ENCODE peak calls at places on chromosomes 13 and 19, in ten cellular contexts. One of them, this sample, is unnamed.

GRCh38 chr19:2139385-2140192 is 11.8 kb downstream of the AP3D1 start:
- DNase-seq in testis: no peak
- DNase-seq in IMR-90: no peak
- DNase-seq in psoas muscle: no peak
- DNase-seq in PC-9: no peak
- DNase-seq in A549: no peak
- DNase-seq in lower lobe of right lung: no peak
- DNase-seq in mesenchymal stem cell: no peak
- DNase-seq in pancreas: no peak
- DNase-seq in fibroblast of lung: no peak
- DNase-seq in this sample: no peak

GRCh38 chr13:57409656-57410055 is 221.9 kb upstream of the PCDH17 start:
- DNase-seq in testis: no peak
- DNase-seq in IMR-90: no peak
- DNase-seq in psoas muscle: no peak
- DNase-seq in PC-9: no peak
- DNase-seq in A549: no peak
- DNase-seq in lower lobe of right lung: no peak
- DNase-seq in mesenchymal stem cell: no peak
- DNase-seq in pancreas: no peak
- DNase-seq in fibroblast of lung: no peak
- DNase-seq in this sample: no peak

GRCh38 chr13:19665427-19665859 is 32.0 kb downstream of the MPHOSPH8 start:
- DNase-seq in testis: no peak
- DNase-seq in IMR-90: no peak
- DNase-seq in psoas muscle: no peak
- DNase-seq in PC-9: no peak
- DNase-seq in A549: no peak
- DNase-seq in lower lobe of right lung: no peak
- DNase-seq in mesenchymal stem cell: no peak
- DNase-seq in pancreas: no peak
- DNase-seq in fibroblast of lung: no peak
- DNase-seq in this sample: no peak

GRCh38 chr19:33905937-33906577 is 109.4 kb downstream of the KCTD15 start:
- DNase-seq in testis: peak; percentile 31
- DNase-seq in IMR-90: no peak
- DNase-seq in psoas muscle: peak; percentile 73
- DNase-seq in PC-9: peak; percentile 53
- DNase-seq in A549: peak; percentile 52
- DNase-seq in lower lobe of right lung: peak; percentile 84
- DNase-seq in mesenchymal stem cell: no peak
- DNase-seq in pancreas: peak; percentile 88
- DNase-seq in fibroblast of lung: peak; percentile 11
- DNase-seq in this sample: peak; percentile 62

GRCh38 chr13:42747399-42747873 is 33.9 kb upstream of the FAM216B start:
- DNase-seq in testis: no peak
- DNase-seq in IMR-90: peak; percentile 99
- DNase-seq in psoas muscle: no peak
- DNase-seq in PC-9: peak; percentile 56
- DNase-seq in A549: no peak
- DNase-seq in lower lobe of right lung: no peak
- DNase-seq in mesenchymal stem cell: peak; percentile 100
- DNase-seq in pancreas: no peak
- DNase-seq in fibroblast of lung: peak; percentile 96
- DNase-seq in this sample: no peak

GRCh38 chr19:41928754-41929535 is 696 bp upstream of the ERFL start:
- DNase-seq in testis: no peak
- DNase-seq in IMR-90: no peak
- DNase-seq in psoas muscle: no peak
- DNase-seq in PC-9: no peak
- DNase-seq in A549: no peak
- DNase-seq in lower lobe of right lung: no peak
- DNase-seq in mesenchymal stem cell: no peak
- DNase-seq in pancreas: no peak
- DNase-seq in fibroblast of lung: no peak
- DNase-seq in this sample: no peak

GRCh38 chr13:94323746-94324408 is 155.6 kb downstream of the DCT start:
- DNase-seq in testis: no peak
- DNase-seq in IMR-90: no peak
- DNase-seq in psoas muscle: no peak
- DNase-seq in PC-9: no peak
- DNase-seq in A549: no peak
- DNase-seq in lower lobe of right lung: no peak
- DNase-seq in mesenchymal stem cell: no peak
- DNase-seq in pancreas: no peak
- DNase-seq in fibroblast of lung: no peak
- DNase-seq in this sample: no peak

GRCh38 chr13:74280795-74281490 is 146.7 kb upstream of the KLF12 start:
- DNase-seq in testis: no peak
- DNase-seq in IMR-90: peak; percentile 34
- DNase-seq in psoas muscle: no peak
- DNase-seq in PC-9: no peak
- DNase-seq in A549: no peak
- DNase-seq in lower lobe of right lung: no peak
- DNase-seq in mesenchymal stem cell: no peak
- DNase-seq in pancreas: no peak
- DNase-seq in fibroblast of lung: peak; percentile 75
- DNase-seq in this sample: no peak

GRCh38 chr19:3367572-3368440 is 1.4 kb downstream of the NFIC start:
- DNase-seq in testis: no peak
- DNase-seq in IMR-90: no peak
- DNase-seq in psoas muscle: peak; percentile 59
- DNase-seq in PC-9: no peak
- DNase-seq in A549: no peak
- DNase-seq in lower lobe of right lung: no peak
- DNase-seq in mesenchymal stem cell: peak; percentile 56
- DNase-seq in pancreas: no peak
- DNase-seq in fibroblast of lung: no peak
- DNase-seq in this sample: peak; percentile 43

GRCh38 chr13:33125821-33126570 is 109.8 kb downstream of the KL start:
- DNase-seq in testis: peak; percentile 82
- DNase-seq in IMR-90: peak; percentile 97
- DNase-seq in psoas muscle: peak; percentile 80
- DNase-seq in PC-9: peak; percentile 73
- DNase-seq in A549: peak; percentile 76
- DNase-seq in lower lobe of right lung: no peak
- DNase-seq in mesenchymal stem cell: peak; percentile 94
- DNase-seq in pancreas: peak; percentile 46
- DNase-seq in fibroblast of lung: peak; percentile 97
- DNase-seq in this sample: no peak

GRCh38 chr19:16227837-16228636 is 30.3 kb downstream of the AP1M1 start:
- DNase-seq in testis: no peak
- DNase-seq in IMR-90: no peak
- DNase-seq in psoas muscle: peak; percentile 46
- DNase-seq in PC-9: no peak
- DNase-seq in A549: no peak
- DNase-seq in lower lobe of right lung: no peak
- DNase-seq in mesenchymal stem cell: no peak
- DNase-seq in pancreas: no peak
- DNase-seq in fibroblast of lung: no peak
- DNase-seq in this sample: no peak

GRCh38 chr13:99960663-99961440 is 10.7 kb downstream of the ZIC5 start:
- DNase-seq in testis: no peak
- DNase-seq in IMR-90: no peak
- DNase-seq in psoas muscle: no peak
- DNase-seq in PC-9: no peak
- DNase-seq in A549: no peak
- DNase-seq in lower lobe of right lung: no peak
- DNase-seq in mesenchymal stem cell: no peak
- DNase-seq in pancreas: no peak
- DNase-seq in fibroblast of lung: no peak
- DNase-seq in this sample: no peak

GRCh38 chr19:7989071-7989575 is 16.3 kb downstream of the ELAVL1 start:
- DNase-seq in testis: no peak
- DNase-seq in IMR-90: no peak
- DNase-seq in psoas muscle: no peak
- DNase-seq in PC-9: peak; percentile 37
- DNase-seq in A549: no peak
- DNase-seq in lower lobe of right lung: no peak
- DNase-seq in mesenchymal stem cell: no peak
- DNase-seq in pancreas: no peak
- DNase-seq in fibroblast of lung: peak; percentile 69
- DNase-seq in this sample: peak; percentile 27

GRCh38 chr19:23101241-23101640 is 15.6 kb upstream of the ZNF730 start:
- DNase-seq in testis: no peak
- DNase-seq in IMR-90: no peak
- DNase-seq in psoas muscle: no peak
- DNase-seq in PC-9: no peak
- DNase-seq in A549: no peak
- DNase-seq in lower lobe of right lung: no peak
- DNase-seq in mesenchymal stem cell: no peak
- DNase-seq in pancreas: no peak
- DNase-seq in fibroblast of lung: peak; percentile 26
- DNase-seq in this sample: no peak

DNA sequence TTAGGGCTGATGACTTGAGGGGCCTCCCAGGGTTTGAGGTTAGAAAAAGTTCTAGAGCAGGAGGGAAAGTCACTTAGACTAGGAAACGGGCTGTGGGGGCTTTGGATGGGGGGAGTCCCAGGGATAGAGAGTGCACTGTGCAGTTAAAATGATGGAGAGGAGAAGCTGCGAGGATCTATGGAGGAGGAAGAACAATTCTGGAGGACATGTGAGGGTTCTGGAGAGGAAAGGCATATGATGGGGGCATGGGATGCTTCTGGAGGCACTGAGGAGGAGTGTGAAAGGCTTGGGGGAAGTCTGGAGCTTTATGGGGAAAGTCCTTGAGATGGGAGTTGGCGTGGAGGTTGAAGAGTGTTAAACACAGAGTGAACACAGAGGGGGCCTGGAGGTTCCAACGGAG is 2.2 kb downstream of the KCNC3 start:
- DNase-seq in testis: no peak
- DNase-seq in IMR-90: no peak
- DNase-seq in psoas muscle: no peak
- DNase-seq in PC-9: no peak
- DNase-seq in A549: no peak
- DNase-seq in lower lobe of right lung: no peak
- DNase-seq in mesenchymal stem cell: no peak
- DNase-seq in pancreas: no peak
- DNase-seq in fibroblast of lung: no peak
- DNase-seq in this sample: no peak
- H3K4me3 ChIP-seq in testis: no peak overlapping the region
- H3K4me3 ChIP-seq in IMR-90: no peak overlapping the region
- H3K4me3 ChIP-seq in psoas muscle: no peak overlapping the region
- H3K4me3 ChIP-seq in PC-9: no peak overlapping the region
- H3K4me3 ChIP-seq in A549: no peak overlapping the region
- H3K4me3 ChIP-seq in lower lobe of right lung: no peak overlapping the region
- H3K4me3 ChIP-seq in mesenchymal stem cell: no peak overlapping the region
- H3K4me3 ChIP-seq in pancreas: no peak overlapping the region
- H3K4me3 ChIP-seq in fibroblast of lung: no peak overlapping the region
- H3K4me3 ChIP-seq in this sample: no peak overlapping the region

GRCh38 chr19:58248886-58249285 is 20.2 kb downstream of the ZNF544 start:
- DNase-seq in testis: no peak
- DNase-seq in IMR-90: no peak
- DNase-seq in psoas muscle: no peak
- DNase-seq in PC-9: no peak
- DNase-seq in A549: no peak
- DNase-seq in lower lobe of right lung: no peak
- DNase-seq in mesenchymal stem cell: no peak
- DNase-seq in pancreas: no peak
- DNase-seq in fibroblast of lung: no peak
- DNase-seq in this sample: no peak
- H3K9me3 ChIP-seq in testis: no peaks in the 10 kb centered on the region
- H3K9me3 ChIP-seq in IMR-90: peaks cover 87% of the 10 kb centered on the region
- H3K9me3 ChIP-seq in psoas muscle: peaks cover 99% of the 10 kb centered on the region
- H3K9me3 ChIP-seq in PC-9: peaks cover 27% of the 10 kb centered on the region
- H3K9me3 ChIP-seq in A549: peaks cover 99% of the 10 kb centered on the region
- H3K9me3 ChIP-seq in lower lobe of right lung: peaks cover 100% of the 10 kb centered on the region
- H3K9me3 ChIP-seq in mesenchymal stem cell: peaks cover 97% of the 10 kb centered on the region
- H3K9me3 ChIP-seq in pancreas: no peaks in the 10 kb centered on the region
- H3K9me3 ChIP-seq in fibroblast of lung: peaks cover 4% of the 10 kb centered on the region
- H3K9me3 ChIP-seq in this sample: peaks cover 26% of the 10 kb centered on the region

DNA sequence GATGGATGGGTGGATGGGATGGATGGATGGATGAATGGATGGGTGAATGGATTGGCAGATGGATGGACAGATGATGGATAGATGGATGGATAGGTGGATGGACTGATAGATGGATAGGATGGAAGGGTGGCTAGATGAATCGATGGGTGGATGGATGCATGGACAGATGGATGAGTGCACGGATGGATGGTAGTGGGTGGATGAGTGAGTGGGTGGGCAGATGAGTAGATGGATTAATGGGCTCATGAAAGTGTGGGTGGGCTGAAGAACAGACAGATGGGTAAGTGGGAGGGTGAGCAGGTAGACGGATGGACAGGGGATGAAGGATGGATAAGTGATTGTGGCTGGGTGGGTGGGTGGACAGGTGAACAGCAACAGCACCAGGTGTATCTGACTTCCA is 5.7 kb downstream of the SEMA6B start:
- DNase-seq in testis: no peak
- DNase-seq in IMR-90: no peak
- DNase-seq in psoas muscle: no peak
- DNase-seq in PC-9: no peak
- DNase-seq in A549: no peak
- DNase-seq in lower lobe of right lung: no peak
- DNase-seq in mesenchymal stem cell: no peak
- DNase-seq in pancreas: no peak
- DNase-seq in fibroblast of lung: no peak
- DNase-seq in this sample: no peak
- H3K4me1 ChIP-seq in testis: no peaks in the 10 kb centered on the region
- H3K4me1 ChIP-seq in IMR-90: no peaks in the 10 kb centered on the region
- H3K4me1 ChIP-seq in psoas muscle: peaks cover 4% of the 10 kb centered on the region
- H3K4me1 ChIP-seq in PC-9: no peaks in the 10 kb centered on the region
- H3K4me1 ChIP-seq in A549: peaks cover 13% of the 10 kb centered on the region
- H3K4me1 ChIP-seq in lower lobe of right lung: peaks cover 12% of the 10 kb centered on the region
- H3K4me1 ChIP-seq in mesenchymal stem cell: peaks cover 5% of the 10 kb centered on the region
- H3K4me1 ChIP-seq in pancreas: no peaks in the 10 kb centered on the region
- H3K4me1 ChIP-seq in fibroblast of lung: no peaks in the 10 kb centered on the region
- H3K4me1 ChIP-seq in this sample: no peaks in the 10 kb centered on the region

GRCh38 chr19:35140207-35140897 is 1.7 kb downstream of the FXYD1 start:
- DNase-seq in testis: no peak
- DNase-seq in IMR-90: no peak
- DNase-seq in psoas muscle: peak; percentile 76
- DNase-seq in PC-9: no peak
- DNase-seq in A549: no peak
- DNase-seq in lower lobe of right lung: no peak
- DNase-seq in mesenchymal stem cell: no peak
- DNase-seq in pancreas: peak; percentile 22
- DNase-seq in fibroblast of lung: no peak
- DNase-seq in this sample: no peak

GRCh38 chr19:35142531-35143230 is 374 bp upstream of the FXYD7 start:
- DNase-seq in testis: peak; percentile 60
- DNase-seq in IMR-90: no peak
- DNase-seq in psoas muscle: peak; percentile 72
- DNase-seq in PC-9: peak; percentile 69
- DNase-seq in A549: peak; percentile 83
- DNase-seq in lower lobe of right lung: no peak
- DNase-seq in mesenchymal stem cell: peak; percentile 30
- DNase-seq in pancreas: peak; percentile 81
- DNase-seq in fibroblast of lung: no peak
- DNase-seq in this sample: peak; percentile 57

GRCh38 chr19:35140898-35141626 is 2.0 kb upstream of the FXYD7 start:
- DNase-seq in testis: peak; percentile 92
- DNase-seq in IMR-90: peak; percentile 86
- DNase-seq in psoas muscle: peak; percentile 98
- DNase-seq in PC-9: peak; percentile 95
- DNase-seq in A549: peak; percentile 100
- DNase-seq in lower lobe of right lung: peak; percentile 96
- DNase-seq in mesenchymal stem cell: peak; percentile 85
- DNase-seq in pancreas: peak; percentile 91
- DNase-seq in fibroblast of lung: peak; percentile 77
- DNase-seq in this sample: peak; percentile 90

GRCh38 chr19:35143231-35143715 is at the start of gene FXYD7:
- DNase-seq in testis: no peak
- DNase-seq in IMR-90: no peak
- DNase-seq in psoas muscle: no peak
- DNase-seq in PC-9: no peak
- DNase-seq in A549: no peak
- DNase-seq in lower lobe of right lung: no peak
- DNase-seq in mesenchymal stem cell: no peak
- DNase-seq in pancreas: peak; percentile 51
- DNase-seq in fibroblast of lung: no peak
- DNase-seq in this sample: peak; percentile 59

GRCh38 chr19:35141627-35142401 is 1.2 kb upstream of the FXYD7 start:
- DNase-seq in testis: no peak
- DNase-seq in IMR-90: no peak
- DNase-seq in psoas muscle: peak; percentile 64
- DNase-seq in PC-9: no peak
- DNase-seq in A549: no peak
- DNase-seq in lower lobe of right lung: no peak
- DNase-seq in mesenchymal stem cell: peak; percentile 26
- DNase-seq in pancreas: peak; percentile 44
- DNase-seq in fibroblast of lung: peak; percentile 22
- DNase-seq in this sample: no peak
- H3K4me3 ChIP-seq in testis: no peak overlapping the region
- H3K4me3 ChIP-seq in IMR-90: no peak overlapping the region
- H3K4me3 ChIP-seq in psoas muscle: peak overlapping the region; percentile 30
- H3K4me3 ChIP-seq in PC-9: no peak overlapping the region
- H3K4me3 ChIP-seq in A549: peak overlapping the region; percentile 36
- H3K4me3 ChIP-seq in lower lobe of right lung: peak overlapping the region; percentile 29
- H3K4me3 ChIP-seq in mesenchymal stem cell: peak overlapping the region; percentile 12
- H3K4me3 ChIP-seq in pancreas: peak overlapping the region; percentile 44
- H3K4me3 ChIP-seq in fibroblast of lung: no peak overlapping the region
- H3K4me3 ChIP-seq in this sample: peak overlapping the region; percentile 33